ENCODE peak calls at places on chromosomes 6 and 20, in eight cellular contexts. One of them, this sample, is unnamed.

GRCh38 chr6:111361648-111362047 is 121.4 kb downstream of the REV3L start:
- DNase-seq in heart left ventricle: peak; percentile 22
- DNase-seq in GM23338: peak; percentile 85
- DNase-seq in OCI-LY7: peak; percentile 4
- DNase-seq in prostate gland: no peak
- DNase-seq in psoas muscle: no peak
- DNase-seq in astrocyte: no peak
- DNase-seq in CD8-positive, alpha-beta T cell: no peak
- DNase-seq in this sample: peak; percentile 43

GRCh38 chr20:24389686-24390085 is 79.7 kb upstream of the SYNDIG1 start:
- DNase-seq in CD8-positive, alpha-beta T cell: peak; percentile 43
- DNase-seq in prostate gland: no peak
- DNase-seq in astrocyte: no peak
- DNase-seq in psoas muscle: no peak
- DNase-seq in GM23338: no peak
- DNase-seq in OCI-LY7: no peak
- DNase-seq in heart left ventricle: peak; percentile 21
- DNase-seq in this sample: no peak

GRCh38 chr6:80446454-80447045 is 340.1 kb downstream of the BCKDHB start:
- DNase-seq in psoas muscle: no peak
- DNase-seq in heart left ventricle: no peak
- DNase-seq in CD8-positive, alpha-beta T cell: no peak
- DNase-seq in OCI-LY7: no peak
- DNase-seq in prostate gland: no peak
- DNase-seq in GM23338: no peak
- DNase-seq in astrocyte: no peak
- DNase-seq in this sample: no peak

GRCh38 chr6:111173946-111174345 is 86.6 kb downstream of the SLC16A10 start:
- DNase-seq in psoas muscle: no peak
- DNase-seq in prostate gland: no peak
- DNase-seq in heart left ventricle: no peak
- DNase-seq in CD8-positive, alpha-beta T cell: no peak
- DNase-seq in OCI-LY7: no peak
- DNase-seq in GM23338: peak; percentile 8
- DNase-seq in astrocyte: no peak
- DNase-seq in this sample: no peak

GRCh38 chr6:166434336-166434735 is 51.6 kb upstream of the MPC1 start:
- DNase-seq in psoas muscle: no peak
- DNase-seq in heart left ventricle: no peak
- DNase-seq in CD8-positive, alpha-beta T cell: no peak
- DNase-seq in OCI-LY7: no peak
- DNase-seq in astrocyte: no peak
- DNase-seq in GM23338: no peak
- DNase-seq in prostate gland: no peak
- DNase-seq in this sample: no peak

GRCh38 chr6:21033575-21034026 is 499.3 kb downstream of the CDKAL1 start:
- DNase-seq in CD8-positive, alpha-beta T cell: no peak
- DNase-seq in psoas muscle: peak; percentile 66
- DNase-seq in prostate gland: peak; percentile 30
- DNase-seq in astrocyte: peak; percentile 78
- DNase-seq in OCI-LY7: no peak
- DNase-seq in heart left ventricle: peak; percentile 26
- DNase-seq in GM23338: no peak
- DNase-seq in this sample: no peak

GRCh38 chr6:1389791-1390070 is 355 bp downstream of the FOXF2 start:
- DNase-seq in OCI-LY7: no peak
- DNase-seq in CD8-positive, alpha-beta T cell: no peak
- DNase-seq in astrocyte: no peak
- DNase-seq in prostate gland: no peak
- DNase-seq in psoas muscle: no peak
- DNase-seq in heart left ventricle: no peak
- DNase-seq in GM23338: peak; percentile 62
- DNase-seq in this sample: no peak

GRCh38 chr6:146670161-146670560 is 71.4 kb downstream of the ADGB start:
- DNase-seq in astrocyte: peak; percentile 37
- DNase-seq in CD8-positive, alpha-beta T cell: no peak
- DNase-seq in GM23338: no peak
- DNase-seq in heart left ventricle: no peak
- DNase-seq in prostate gland: no peak
- DNase-seq in OCI-LY7: no peak
- DNase-seq in psoas muscle: no peak
- DNase-seq in this sample: no peak

GRCh38 chr6:133889557-133890301 is 816 bp downstream of the TCF21 start:
- DNase-seq in heart left ventricle: peak; percentile 20
- DNase-seq in psoas muscle: no peak
- DNase-seq in prostate gland: no peak
- DNase-seq in OCI-LY7: no peak
- DNase-seq in astrocyte: no peak
- DNase-seq in CD8-positive, alpha-beta T cell: no peak
- DNase-seq in GM23338: peak; percentile 63
- DNase-seq in this sample: peak; percentile 82

GRCh38 chr6:161694995-161695394 is 421.1 kb upstream of the AGPAT4 start:
- DNase-seq in heart left ventricle: no peak
- DNase-seq in GM23338: peak; percentile 75
- DNase-seq in OCI-LY7: peak; percentile 4
- DNase-seq in prostate gland: no peak
- DNase-seq in astrocyte: peak; percentile 5
- DNase-seq in psoas muscle: no peak
- DNase-seq in CD8-positive, alpha-beta T cell: no peak
- DNase-seq in this sample: peak; percentile 39

GRCh38 chr6:29968905-29969304 is 26.6 kb downstream of the HLA-A start:
- DNase-seq in psoas muscle: no peak
- DNase-seq in heart left ventricle: no peak
- DNase-seq in prostate gland: no peak
- DNase-seq in astrocyte: no peak
- DNase-seq in OCI-LY7: no peak
- DNase-seq in GM23338: no peak
- DNase-seq in CD8-positive, alpha-beta T cell: no peak
- DNase-seq in this sample: no peak

GRCh38 chr6:24702720-24703282 is 16.2 kb downstream of the C6orf62 start:
- DNase-seq in GM23338: no peak
- DNase-seq in heart left ventricle: no peak
- DNase-seq in astrocyte: no peak
- DNase-seq in prostate gland: no peak
- DNase-seq in psoas muscle: no peak
- DNase-seq in CD8-positive, alpha-beta T cell: no peak
- DNase-seq in OCI-LY7: no peak
- DNase-seq in this sample: no peak
- H3K36me3 ChIP-seq in GM23338: peaks cover 52% of the 10 kb centered on the region
- H3K36me3 ChIP-seq in heart left ventricle: peaks cover 64% of the 10 kb centered on the region
- H3K36me3 ChIP-seq in astrocyte: peaks cover 43% of the 10 kb centered on the region
- H3K36me3 ChIP-seq in prostate gland: no peaks in the 10 kb centered on the region
- H3K36me3 ChIP-seq in psoas muscle: peaks cover 96% of the 10 kb centered on the region
- H3K36me3 ChIP-seq in CD8-positive, alpha-beta T cell: peaks cover 29% of the 10 kb centered on the region
- H3K36me3 ChIP-seq in OCI-LY7: peaks cover 82% of the 10 kb centered on the region
- H3K36me3 ChIP-seq in this sample: peaks cover 21% of the 10 kb centered on the region

GRCh38 chr20:3751664-3752385 is 15.7 kb downstream of the ADISSP start:
- DNase-seq in CD8-positive, alpha-beta T cell: peak; percentile 30
- DNase-seq in astrocyte: peak; percentile 18
- DNase-seq in heart left ventricle: peak; percentile 67
- DNase-seq in psoas muscle: no peak
- DNase-seq in OCI-LY7: no peak
- DNase-seq in prostate gland: no peak
- DNase-seq in GM23338: peak; percentile 83
- DNase-seq in this sample: peak; percentile 88
- H3K36me3 ChIP-seq in CD8-positive, alpha-beta T cell: no peaks in the 10 kb centered on the region
- H3K36me3 ChIP-seq in astrocyte: no peaks in the 10 kb centered on the region
- H3K36me3 ChIP-seq in heart left ventricle: peaks cover 34% of the 10 kb centered on the region
- H3K36me3 ChIP-seq in psoas muscle: no peaks in the 10 kb centered on the region
- H3K36me3 ChIP-seq in OCI-LY7: peaks cover 28% of the 10 kb centered on the region
- H3K36me3 ChIP-seq in prostate gland: no peaks in the 10 kb centered on the region
- H3K36me3 ChIP-seq in GM23338: peaks cover 3% of the 10 kb centered on the region
- H3K36me3 ChIP-seq in this sample: peaks cover 1% of the 10 kb centered on the region

GRCh38 chr6:56526860-56527544 is 115.7 kb downstream of the DST start:
- DNase-seq in GM23338: no peak
- DNase-seq in heart left ventricle: no peak
- DNase-seq in astrocyte: peak; percentile 19
- DNase-seq in OCI-LY7: no peak
- DNase-seq in prostate gland: no peak
- DNase-seq in CD8-positive, alpha-beta T cell: no peak
- DNase-seq in psoas muscle: no peak
- DNase-seq in this sample: no peak

GRCh38 chr6:56528412-56528841 is 114.3 kb downstream of the DST start:
- DNase-seq in psoas muscle: no peak
- DNase-seq in astrocyte: peak; percentile 99
- DNase-seq in GM23338: no peak
- DNase-seq in heart left ventricle: no peak
- DNase-seq in CD8-positive, alpha-beta T cell: no peak
- DNase-seq in OCI-LY7: no peak
- DNase-seq in prostate gland: no peak
- DNase-seq in this sample: no peak

GRCh38 chr6:56529594-56530191 is 113.0 kb downstream of the DST start:
- DNase-seq in prostate gland: no peak
- DNase-seq in OCI-LY7: no peak
- DNase-seq in psoas muscle: no peak
- DNase-seq in heart left ventricle: no peak
- DNase-seq in astrocyte: peak; percentile 62
- DNase-seq in GM23338: no peak
- DNase-seq in CD8-positive, alpha-beta T cell: no peak
- DNase-seq in this sample: no peak

GRCh38 chr6:56525976-56526375 is 116.7 kb downstream of the DST start:
- DNase-seq in astrocyte: no peak
- DNase-seq in OCI-LY7: no peak
- DNase-seq in GM23338: no peak
- DNase-seq in CD8-positive, alpha-beta T cell: no peak
- DNase-seq in heart left ventricle: no peak
- DNase-seq in prostate gland: no peak
- DNase-seq in psoas muscle: no peak
- DNase-seq in this sample: no peak

GRCh38 chr6:56527934-56528333 is 114.8 kb downstream of the DST start:
- DNase-seq in CD8-positive, alpha-beta T cell: no peak
- DNase-seq in astrocyte: no peak
- DNase-seq in prostate gland: no peak
- DNase-seq in heart left ventricle: no peak
- DNase-seq in psoas muscle: no peak
- DNase-seq in GM23338: no peak
- DNase-seq in OCI-LY7: no peak
- DNase-seq in this sample: no peak
- H3K36me3 ChIP-seq in CD8-positive, alpha-beta T cell: no peaks in the 10 kb centered on the region
- H3K36me3 ChIP-seq in astrocyte: peaks cover 31% of the 10 kb centered on the region
- H3K36me3 ChIP-seq in prostate gland: no peaks in the 10 kb centered on the region
- H3K36me3 ChIP-seq in heart left ventricle: peaks cover 18% of the 10 kb centered on the region
- H3K36me3 ChIP-seq in psoas muscle: peaks cover 96% of the 10 kb centered on the region
- H3K36me3 ChIP-seq in GM23338: no peaks in the 10 kb centered on the region
- H3K36me3 ChIP-seq in OCI-LY7: no peaks in the 10 kb centered on the region
- H3K36me3 ChIP-seq in this sample: peaks cover 5% of the 10 kb centered on the region

GRCh38 chr20:37866051-37866450 is 36.9 kb upstream of the VSTM2L start:
- DNase-seq in CD8-positive, alpha-beta T cell: no peak
- DNase-seq in prostate gland: no peak
- DNase-seq in heart left ventricle: no peak
- DNase-seq in OCI-LY7: no peak
- DNase-seq in astrocyte: no peak
- DNase-seq in GM23338: no peak
- DNase-seq in psoas muscle: no peak
- DNase-seq in this sample: peak; percentile 37
- H3K36me3 ChIP-seq in CD8-positive, alpha-beta T cell: peaks cover 16% of the 10 kb centered on the region
- H3K36me3 ChIP-seq in prostate gland: no peaks in the 10 kb centered on the region
- H3K36me3 ChIP-seq in heart left ventricle: peaks cover 39% of the 10 kb centered on the region
- H3K36me3 ChIP-seq in OCI-LY7: peaks cover 18% of the 10 kb centered on the region
- H3K36me3 ChIP-seq in astrocyte: peaks cover 6% of the 10 kb centered on the region
- H3K36me3 ChIP-seq in GM23338: no peaks in the 10 kb centered on the region
- H3K36me3 ChIP-seq in psoas muscle: peaks cover 40% of the 10 kb centered on the region
- H3K36me3 ChIP-seq in this sample: peaks cover 2% of the 10 kb centered on the region

DNA sequence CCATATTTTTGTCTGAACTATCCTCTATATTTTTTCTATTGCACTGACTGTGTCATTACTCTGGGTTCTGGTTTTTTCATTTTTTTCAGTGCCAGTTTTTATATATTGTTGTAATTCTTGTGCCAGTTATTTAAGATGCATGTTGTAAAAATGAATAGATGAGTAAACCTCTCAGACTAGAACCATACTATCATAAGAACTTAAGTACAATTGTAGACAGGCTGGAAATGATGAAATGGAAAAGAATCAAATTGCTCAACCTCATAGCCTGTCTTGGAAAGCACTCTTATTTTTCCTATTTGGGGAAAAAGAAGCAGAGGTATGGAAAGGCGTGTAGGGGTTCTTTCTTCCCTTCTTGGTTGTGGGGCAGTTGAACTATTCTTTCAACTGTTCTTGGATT is 30.2 kb downstream of the PANK2 start:
- DNase-seq in CD8-positive, alpha-beta T cell: no peak
- DNase-seq in psoas muscle: no peak
- DNase-seq in OCI-LY7: no peak
- DNase-seq in astrocyte: peak; percentile 24
- DNase-seq in GM23338: no peak
- DNase-seq in prostate gland: no peak
- DNase-seq in heart left ventricle: no peak
- DNase-seq in this sample: no peak
- H3K36me3 ChIP-seq in CD8-positive, alpha-beta T cell: peaks cover 40% of the 10 kb centered on the region
- H3K36me3 ChIP-seq in psoas muscle: peaks cover 80% of the 10 kb centered on the region
- H3K36me3 ChIP-seq in OCI-LY7: peaks cover 95% of the 10 kb centered on the region
- H3K36me3 ChIP-seq in astrocyte: peaks cover 54% of the 10 kb centered on the region
- H3K36me3 ChIP-seq in GM23338: peaks cover 48% of the 10 kb centered on the region
- H3K36me3 ChIP-seq in prostate gland: no peaks in the 10 kb centered on the region
- H3K36me3 ChIP-seq in heart left ventricle: peaks cover 36% of the 10 kb centered on the region
- H3K36me3 ChIP-seq in this sample: peaks cover 32% of the 10 kb centered on the region

This sample was measured in H7.